ENCODE peak calls at places on chromosomes 13 and 19, in ten cellular contexts. P, Q, R, G, C, S, Y, A, B and K are unnamed samples. For H3K4me1, the result is how much of the 10 kb centered on the place peaks cover.

GRCh38 chr13:48542581-48543341 is 9.9 kb upstream of the RCBTB2 start:
- DNase-seq in P (peak), Q (no peak), R (no peak), G (peak), C (peak), S (peak), Y (peak), A (no peak), B (peak), K (peak)

GRCh38 chr13:97577026-97577425 is 143.1 kb downstream of the RAP2A start:
- DNase-seq in P (no peak), Q (no peak), R (no peak), G (no peak), C (no peak), S (no peak), Y (no peak), A (no peak), B (no peak), K (no peak)

GRCh38 chr13:70353096-70353495 is 244.8 kb upstream of the KLHL1 start:
- DNase-seq in P (no peak), Q (no peak), R (no peak), G (peak), C (no peak), S (no peak), Y (no peak), A (no peak), B (no peak), K (peak)

GRCh38 chr19:45739498-45740439 is 6.5 kb downstream of the MEIOSIN start:
- DNase-seq in P (no peak), Q (no peak), R (no peak), G (no peak), C (no peak), S (no peak), Y (no peak), A (no peak), B (no peak), K (no peak)

GRCh38 chr13:31860002-31860401 is 120.7 kb downstream of the RXFP2 start:
- DNase-seq in P (no peak), Q (no peak), R (no peak), G (no peak), C (no peak), S (no peak), Y (peak), A (no peak), B (no peak), K (no peak)

GRCh38 chr13:25992076-25992475 is 59.7 kb downstream of the SHISA2 start:
- DNase-seq in P (no peak), Q (no peak), R (no peak), G (no peak), C (no peak), S (no peak), Y (no peak), A (no peak), B (no peak), K (no peak)

GRCh38 chr13:106753241-106753640 is 185.3 kb upstream of the ARGLU1 start:
- DNase-seq in P (no peak), Q (no peak), R (no peak), G (no peak), C (no peak), S (no peak), Y (no peak), A (no peak), B (no peak), K (peak)

GRCh38 chr19:15464394-15465385 is at the start of gene RASAL3:
- DNase-seq in P (no peak), Q (peak), R (no peak), G (peak), C (no peak), S (no peak), Y (peak), A (peak), B (peak), K (peak)

GRCh38 chr13:99689955-99690354 is 188.7 kb downstream of the TM9SF2 start:
- DNase-seq in P (no peak), Q (no peak), R (no peak), G (peak), C (no peak), S (no peak), Y (no peak), A (no peak), B (no peak), K (no peak)

GRCh38 chr19:53945441-53945840 is 17.3 kb upstream of the CACNG8 start:
- DNase-seq in P (peak), Q (no peak), R (peak), G (peak), C (no peak), S (no peak), Y (no peak), A (no peak), B (no peak), K (no peak)

GRCh38 chr13:94239135-94239534 is 240.3 kb downstream of the DCT start:
- DNase-seq in P (peak), Q (no peak), R (no peak), G (no peak), C (no peak), S (no peak), Y (no peak), A (peak), B (no peak), K (no peak)

GRCh38 chr19:15022752-15023151 is 26.5 kb upstream of the CASP14 start:
- DNase-seq in P (no peak), Q (no peak), R (no peak), G (peak), C (peak), S (no peak), Y (no peak), A (no peak), B (no peak), K (no peak)

GRCh38 chr19:13092608-13093260 is 9.9 kb downstream of the LYL1 start:
- DNase-seq in P (peak), Q (no peak), R (no peak), G (no peak), C (no peak), S (no peak), Y (no peak), A (no peak), B (no peak), K (no peak)

GRCh38 chr13:20053016-20053415 is 94.5 kb downstream of the ZMYM2 start:
- DNase-seq in P (peak), Q (no peak), R (no peak), G (no peak), C (no peak), S (no peak), Y (no peak), A (peak), B (no peak), K (no peak)

GRCh38 chr13:102799544-102800144 is 725 bp downstream of the BIVM start:
- DNase-seq in P (peak), Q (no peak), R (peak), G (peak), C (peak), S (peak), Y (no peak), A (peak), B (no peak), K (no peak)

GRCh38 chr13:46577656-46578589 is 25.0 kb downstream of the LRCH1 start:
- DNase-seq in P (peak), Q (no peak), R (no peak), G (no peak), C (no peak), S (no peak), Y (no peak), A (no peak), B (no peak), K (no peak)

GRCh38 chr13:110424596-110425443 is 117.7 kb downstream of the COL4A2 start:
- DNase-seq in P (no peak), Q (no peak), R (no peak), G (no peak), C (no peak), S (no peak), Y (no peak), A (no peak), B (no peak), K (no peak)

GRCh38 chr13:99257291-99257690 is 888 bp downstream of the GPR18 start:
- DNase-seq in P (no peak), Q (no peak), R (no peak), G (no peak), C (no peak), S (no peak), Y (no peak), A (no peak), B (no peak), K (no peak)

GRCh38 chr13:112575680-112576079 is 12.3 kb downstream of the TUBGCP3 start:
- DNase-seq in P (peak), Q (no peak), R (no peak), G (peak), C (peak), S (no peak), Y (no peak), A (no peak), B (no peak), K (no peak)

GRCh38 chr13:50635504-50635903 is 208.0 kb downstream of the DLEU7 start:
- DNase-seq in P (peak), Q (no peak), R (no peak), G (no peak), C (peak), S (no peak), Y (no peak), A (no peak), B (no peak), K (peak)

GRCh38 chr13:100517135-100517534 is 71.5 kb downstream of the GGACT start:
- DNase-seq in P (no peak), Q (no peak), R (peak), G (peak), C (peak), S (no peak), Y (no peak), A (no peak), B (peak), K (peak)

GRCh38 chr19:39007096-39007495 is 25.3 kb downstream of the FBXO27 start:
- DNase-seq in P (no peak), Q (no peak), R (no peak), G (no peak), C (no peak), S (no peak), Y (no peak), A (no peak), B (no peak), K (no peak)

GRCh38 chr19:6969490-6969889 is 51.7 kb downstream of the MBD3L2B start:
- DNase-seq in P (no peak), Q (no peak), R (no peak), G (no peak), C (no peak), S (no peak), Y (no peak), A (no peak), B (no peak), K (no peak)

GRCh38 chr19:38203197-38203596 is 20.8 kb downstream of the DPF1 start:
- DNase-seq in P (no peak), Q (no peak), R (no peak), G (peak), C (no peak), S (no peak), Y (no peak), A (no peak), B (no peak), K (no peak)

GRCh38 chr19:40576181-40576584 is 490 bp upstream of the SHKBP1 start:
- DNase-seq in P (no peak), Q (peak), R (no peak), G (peak), C (no peak), S (no peak), Y (peak), A (no peak), B (no peak), K (no peak)

GRCh38 chr13:106133025-106133424 is 402.4 kb downstream of the EFNB2 start:
- DNase-seq in P (peak), Q (no peak), R (no peak), G (no peak), C (no peak), S (no peak), Y (no peak), A (peak), B (no peak), K (no peak)

GRCh38 chr13:43230989-43231388 is 207.6 kb downstream of the DNAJC15 start:
- DNase-seq in P (no peak), Q (no peak), R (no peak), G (no peak), C (no peak), S (no peak), Y (no peak), A (no peak), B (no peak), K (no peak)

GRCh38 chr19:39405930-39406655 is 554 bp upstream of the ZFP36 start:
- DNase-seq in P (peak), Q (peak), R (no peak), G (peak), C (no peak), S (no peak), Y (no peak), A (no peak), B (peak), K (peak)

GRCh38 chr13:35814573-35814972 is 316.6 kb downstream of the DCLK1 start:
- DNase-seq in P (no peak), Q (no peak), R (no peak), G (no peak), C (no peak), S (no peak), Y (no peak), A (no peak), B (no peak), K (no peak)

GRCh38 chr13:109670776-109671175 is 115.6 kb downstream of the IRS2 start:
- DNase-seq in P (no peak), Q (no peak), R (no peak), G (no peak), C (no peak), S (no peak), Y (no peak), A (no peak), B (no peak), K (peak)

GRCh38 chr13:75432045-75432444 is 49.9 kb downstream of the TBC1D4 start:
- DNase-seq in P (peak), Q (no peak), R (no peak), G (no peak), C (no peak), S (no peak), Y (no peak), A (no peak), B (no peak), K (no peak)

GRCh38 chr13:97429681-97430081 is 4.3 kb upstream of the RAP2A start:
- DNase-seq in P (peak), Q (no peak), R (no peak), G (no peak), C (no peak), S (no peak), Y (no peak), A (peak), B (no peak), K (no peak)

GRCh38 chr13:50357586-50358118 is 342.4 kb downstream of the KCNRG start:
- DNase-seq in P (peak), Q (no peak), R (no peak), G (no peak), C (peak), S (no peak), Y (no peak), A (no peak), B (no peak), K (peak)

GRCh38 chr19:4415352-4415751 is 12.9 kb downstream of the CHAF1A start:
- DNase-seq in P (peak), Q (no peak), R (no peak), G (peak), C (no peak), S (no peak), Y (no peak), A (peak), B (no peak), K (peak)

GRCh38 chr19:49988433-49988832 is 27.5 kb upstream of the SIGLEC11 start:
- DNase-seq in P (peak), Q (no peak), R (no peak), G (no peak), C (no peak), S (no peak), Y (no peak), A (peak), B (no peak), K (no peak)
- H3K4me1 ChIP-seq in P (under half), Q (under half), R (under half), G (under half), C (under half), S (under half), Y (under half), A (under half), B (under half), K (under half)

DNA sequence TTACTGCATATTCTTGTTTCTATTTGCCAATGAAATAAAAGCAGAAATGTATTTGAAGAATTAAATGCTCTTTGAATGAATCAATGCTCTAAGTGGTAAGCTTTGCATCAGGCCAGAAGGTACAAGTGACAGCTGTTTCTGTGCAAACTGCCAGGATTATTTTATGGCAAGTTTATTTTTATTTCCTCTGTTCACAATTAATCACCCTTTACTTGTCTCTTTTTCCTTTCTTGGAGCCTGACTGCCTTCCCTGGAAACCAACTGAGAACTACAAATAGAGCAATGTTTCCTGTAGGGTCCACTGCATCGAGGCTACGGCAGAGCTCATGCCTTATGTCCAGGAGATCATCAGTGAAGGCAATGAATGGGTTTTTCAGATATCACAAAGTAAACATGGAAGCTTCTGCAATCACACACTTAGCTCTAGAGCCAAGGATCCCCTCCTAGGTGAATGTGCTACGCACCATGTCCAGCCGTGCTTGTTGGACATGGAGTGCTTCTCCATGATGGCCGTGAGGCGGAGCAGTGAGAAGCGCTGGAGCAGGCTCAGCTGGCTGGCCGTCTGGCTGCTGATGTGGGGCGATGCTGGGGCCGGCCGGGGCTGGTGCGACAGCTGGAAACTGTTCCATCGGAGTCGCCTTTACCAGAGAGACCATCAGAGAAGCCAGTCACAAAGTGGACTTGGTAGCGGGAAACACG is 110.8 kb downstream of the KL start:
- DNase-seq in P (peak), Q (no peak), R (no peak), G (no peak), C (no peak), S (no peak), Y (peak), A (peak), B (no peak), K (no peak)
- H3K4me1 ChIP-seq in P (under half), Q (under half), R (under half), G (under half), C (under half), S (half or more), Y (under half), A (under half), B (under half), K (under half)

GRCh38 chr13:40973409-40973808 is 45.7 kb downstream of the ELF1 start:
- DNase-seq in P (no peak), Q (no peak), R (no peak), G (no peak), C (no peak), S (no peak), Y (no peak), A (no peak), B (no peak), K (no peak)

GRCh38 chr13:40969169-40969901 is 49.8 kb downstream of the ELF1 start:
- DNase-seq in P (no peak), Q (peak), R (no peak), G (no peak), C (no peak), S (no peak), Y (no peak), A (no peak), B (no peak), K (no peak)

GRCh38 chr13:40971321-40971720 is 47.8 kb downstream of the ELF1 start:
- DNase-seq in P (no peak), Q (no peak), R (no peak), G (no peak), C (no peak), S (no peak), Y (no peak), A (no peak), B (no peak), K (no peak)

GRCh38 chr13:40968416-40969000 is 50.6 kb downstream of the ELF1 start:
- DNase-seq in P (peak), Q (no peak), R (no peak), G (no peak), C (no peak), S (no peak), Y (no peak), A (no peak), B (no peak), K (no peak)

DNA sequence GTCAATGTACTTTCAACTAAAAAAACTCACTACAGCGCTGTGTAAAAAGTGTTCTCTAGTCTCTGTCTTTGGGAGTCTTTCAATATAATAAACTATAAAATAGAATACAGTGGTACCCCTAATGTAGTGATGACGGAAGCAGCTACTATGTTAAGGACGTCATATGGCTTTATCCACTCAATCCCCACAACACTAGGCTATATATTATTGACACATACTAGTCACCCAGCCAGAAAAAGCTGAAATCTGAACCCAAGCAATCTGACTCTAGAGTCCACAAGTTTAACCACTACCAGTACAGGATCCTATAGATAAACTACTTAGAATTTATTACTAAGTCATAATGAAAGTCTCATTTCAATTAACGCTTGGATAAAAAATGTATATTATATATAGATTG is 48.3 kb downstream of the ELF1 start:
- DNase-seq in P (no peak), Q (no peak), R (no peak), G (no peak), C (no peak), S (no peak), Y (no peak), A (no peak), B (no peak), K (no peak)
- H3K4me1 ChIP-seq in P (under half), Q (half or more), R (under half), G (under half), C (half or more), S (half or more), Y (half or more), A (under half), B (under half), K (under half)

GRCh38 chr19:49870309-49870901 is 3.0 kb upstream of the PNKP start:
- DNase-seq in P (no peak), Q (no peak), R (no peak), G (no peak), C (no peak), S (no peak), Y (peak), A (no peak), B (no peak), K (no peak)

GRCh38 chr19:49871349-49871985 is 4.1 kb upstream of the PNKP start:
- DNase-seq in P (peak), Q (no peak), R (no peak), G (no peak), C (no peak), S (no peak), Y (no peak), A (no peak), B (no peak), K (no peak)

GRCh38 chr19:49869484-49870308 is 2.3 kb upstream of the PNKP start:
- DNase-seq in P (peak), Q (peak), R (peak), G (peak), C (peak), S (peak), Y (peak), A (peak), B (peak), K (peak)

GRCh38 chr19:49866933-49867782 is at the start of gene PNKP:
- DNase-seq in P (peak), Q (peak), R (peak), G (peak), C (peak), S (peak), Y (peak), A (peak), B (peak), K (peak)

GRCh38 chr19:49869009-49869483 is 1.7 kb upstream of the PNKP start:
- DNase-seq in P (no peak), Q (no peak), R (no peak), G (no peak), C (no peak), S (peak), Y (no peak), A (no peak), B (no peak), K (no peak)
- H3K4me1 ChIP-seq in P (under half), Q (under half), R (under half), G (under half), C (half or more), S (under half), Y (under half), A (under half), B (under half), K (under half)

GRCh38 chr19:1777149-1777548 is 23.8 kb downstream of the ONECUT3 start:
- DNase-seq in P (no peak), Q (no peak), R (no peak), G (peak), C (no peak), S (no peak), Y (no peak), A (no peak), B (no peak), K (no peak)

GRCh38 chr19:1776606-1777147 is 23.4 kb downstream of the ONECUT3 start:
- DNase-seq in P (no peak), Q (no peak), R (no peak), G (no peak), C (no peak), S (no peak), Y (no peak), A (no peak), B (no peak), K (no peak)

GRCh38 chr19:1780272-1780957 is 27.1 kb downstream of the ONECUT3 start:
- DNase-seq in P (peak), Q (no peak), R (no peak), G (no peak), C (no peak), S (no peak), Y (no peak), A (peak), B (no peak), K (no peak)

GRCh38 chr19:1782501-1782900 is 29.2 kb downstream of the ONECUT3 start:
- DNase-seq in P (peak), Q (no peak), R (no peak), G (no peak), C (no peak), S (no peak), Y (no peak), A (no peak), B (no peak), K (no peak)

GRCh38 chr19:1779604-1779973 is 26.3 kb downstream of the ONECUT3 start:
- DNase-seq in P (no peak), Q (no peak), R (no peak), G (no peak), C (no peak), S (no peak), Y (no peak), A (no peak), B (no peak), K (no peak)
- H3K4me1 ChIP-seq in P (under half), Q (under half), R (under half), G (under half), C (under half), S (under half), Y (under half), A (under half), B (under half), K (under half)

GRCh38 chr13:114281351-114282142 is at the start of gene UPF3A:
- DNase-seq in P (peak), Q (peak), R (peak), G (peak), C (peak), S (peak), Y (peak), A (peak), B (peak), K (peak)
- H3K4me1 ChIP-seq in P (under half), Q (under half), R (under half), G (under half), C (under half), S (under half), Y (under half), A (under half), B (under half), K (under half)